ENCODE peak calls at places on chromosomes 5 and 9, in eight cellular contexts. One of them, this sample, is unnamed.

GRCh38 chr9:6759114-6759977 is 1.6 kb downstream of the KDM4C start:
- DNase-seq in neural progenitor cell: no peak
- DNase-seq in GM06990: no peak
- DNase-seq in left ventricle myocardium inferior: no peak
- DNase-seq in NCI-H2171 treated with DMSO at 0.1 percent for 48 hours: peak
- DNase-seq in thyroid gland: peak
- DNase-seq in activated naive CD8-positive, alpha-beta T cell treated with anti-CD3 and anti-CD28 coated beads, Interleukin-2, amount 50 U/mL, for 24 hours: peak
- DNase-seq in activated CD8-positive, alpha-beta memory T cell treated with anti-CD3 and anti-CD28 coated beads for 24 hours: peak
- DNase-seq in this sample: no peak

GRCh38 chr5:10199700-10200099 is 50.0 kb downstream of the ATPSCKMT start:
- DNase-seq in neural progenitor cell: no peak
- DNase-seq in GM06990: no peak
- DNase-seq in left ventricle myocardium inferior: no peak
- DNase-seq in NCI-H2171 treated with DMSO at 0.1 percent for 48 hours: peak
- DNase-seq in thyroid gland: no peak
- DNase-seq in activated naive CD8-positive, alpha-beta T cell treated with anti-CD3 and anti-CD28 coated beads, Interleukin-2, amount 50 U/mL, for 24 hours: no peak
- DNase-seq in activated CD8-positive, alpha-beta memory T cell treated with anti-CD3 and anti-CD28 coated beads for 24 hours: no peak
- DNase-seq in this sample: no peak

GRCh38 chr5:1853531-1853930 is 29.2 kb downstream of the IRX4 start:
- DNase-seq in neural progenitor cell: no peak
- DNase-seq in GM06990: no peak
- DNase-seq in left ventricle myocardium inferior: no peak
- DNase-seq in NCI-H2171 treated with DMSO at 0.1 percent for 48 hours: no peak
- DNase-seq in thyroid gland: no peak
- DNase-seq in activated naive CD8-positive, alpha-beta T cell treated with anti-CD3 and anti-CD28 coated beads, Interleukin-2, amount 50 U/mL, for 24 hours: no peak
- DNase-seq in activated CD8-positive, alpha-beta memory T cell treated with anti-CD3 and anti-CD28 coated beads for 24 hours: no peak
- DNase-seq in this sample: no peak

GRCh38 chr5:96288845-96289185 is 144.2 kb downstream of the PCSK1 start:
- DNase-seq in neural progenitor cell: no peak
- DNase-seq in GM06990: no peak
- DNase-seq in left ventricle myocardium inferior: no peak
- DNase-seq in NCI-H2171 treated with DMSO at 0.1 percent for 48 hours: no peak
- DNase-seq in thyroid gland: no peak
- DNase-seq in activated naive CD8-positive, alpha-beta T cell treated with anti-CD3 and anti-CD28 coated beads, Interleukin-2, amount 50 U/mL, for 24 hours: no peak
- DNase-seq in activated CD8-positive, alpha-beta memory T cell treated with anti-CD3 and anti-CD28 coated beads for 24 hours: no peak
- DNase-seq in this sample: no peak

GRCh38 chr9:96186601-96187011 is 115.4 kb downstream of the HSD17B3 start:
- DNase-seq in neural progenitor cell: peak
- DNase-seq in GM06990: no peak
- DNase-seq in left ventricle myocardium inferior: no peak
- DNase-seq in NCI-H2171 treated with DMSO at 0.1 percent for 48 hours: no peak
- DNase-seq in thyroid gland: peak
- DNase-seq in activated naive CD8-positive, alpha-beta T cell treated with anti-CD3 and anti-CD28 coated beads, Interleukin-2, amount 50 U/mL, for 24 hours: no peak
- DNase-seq in activated CD8-positive, alpha-beta memory T cell treated with anti-CD3 and anti-CD28 coated beads for 24 hours: no peak
- DNase-seq in this sample: peak

GRCh38 chr9:10045598-10045997 is 567.2 kb downstream of the PTPRD start:
- DNase-seq in neural progenitor cell: no peak
- DNase-seq in GM06990: no peak
- DNase-seq in left ventricle myocardium inferior: no peak
- DNase-seq in NCI-H2171 treated with DMSO at 0.1 percent for 48 hours: peak
- DNase-seq in thyroid gland: no peak
- DNase-seq in activated naive CD8-positive, alpha-beta T cell treated with anti-CD3 and anti-CD28 coated beads, Interleukin-2, amount 50 U/mL, for 24 hours: no peak
- DNase-seq in activated CD8-positive, alpha-beta memory T cell treated with anti-CD3 and anti-CD28 coated beads for 24 hours: no peak
- DNase-seq in this sample: no peak

GRCh38 chr9:114677418-114677817 is 4.6 kb downstream of the TEX48 start:
- DNase-seq in neural progenitor cell: no peak
- DNase-seq in GM06990: no peak
- DNase-seq in left ventricle myocardium inferior: no peak
- DNase-seq in NCI-H2171 treated with DMSO at 0.1 percent for 48 hours: peak
- DNase-seq in thyroid gland: peak
- DNase-seq in activated naive CD8-positive, alpha-beta T cell treated with anti-CD3 and anti-CD28 coated beads, Interleukin-2, amount 50 U/mL, for 24 hours: no peak
- DNase-seq in activated CD8-positive, alpha-beta memory T cell treated with anti-CD3 and anti-CD28 coated beads for 24 hours: no peak
- DNase-seq in this sample: no peak

GRCh38 chr5:78009937-78010527 is 233.9 kb upstream of the TBCA start:
- DNase-seq in neural progenitor cell: no peak
- DNase-seq in GM06990: no peak
- DNase-seq in left ventricle myocardium inferior: no peak
- DNase-seq in NCI-H2171 treated with DMSO at 0.1 percent for 48 hours: no peak
- DNase-seq in thyroid gland: no peak
- DNase-seq in activated naive CD8-positive, alpha-beta T cell treated with anti-CD3 and anti-CD28 coated beads, Interleukin-2, amount 50 U/mL, for 24 hours: no peak
- DNase-seq in activated CD8-positive, alpha-beta memory T cell treated with anti-CD3 and anti-CD28 coated beads for 24 hours: no peak
- DNase-seq in this sample: no peak

GRCh38 chr5:34598177-34598794 is 57.8 kb upstream of the RAI14 start:
- DNase-seq in neural progenitor cell: no peak
- DNase-seq in GM06990: no peak
- DNase-seq in left ventricle myocardium inferior: no peak
- DNase-seq in NCI-H2171 treated with DMSO at 0.1 percent for 48 hours: no peak
- DNase-seq in thyroid gland: no peak
- DNase-seq in activated naive CD8-positive, alpha-beta T cell treated with anti-CD3 and anti-CD28 coated beads, Interleukin-2, amount 50 U/mL, for 24 hours: no peak
- DNase-seq in activated CD8-positive, alpha-beta memory T cell treated with anti-CD3 and anti-CD28 coated beads for 24 hours: no peak
- DNase-seq in this sample: no peak

GRCh38 chr9:92715488-92716231 is 45.7 kb upstream of the IPPK start:
- DNase-seq in neural progenitor cell: no peak
- DNase-seq in GM06990: no peak
- DNase-seq in left ventricle myocardium inferior: peak
- DNase-seq in NCI-H2171 treated with DMSO at 0.1 percent for 48 hours: no peak
- DNase-seq in thyroid gland: no peak
- DNase-seq in activated naive CD8-positive, alpha-beta T cell treated with anti-CD3 and anti-CD28 coated beads, Interleukin-2, amount 50 U/mL, for 24 hours: no peak
- DNase-seq in activated CD8-positive, alpha-beta memory T cell treated with anti-CD3 and anti-CD28 coated beads for 24 hours: no peak
- DNase-seq in this sample: peak

GRCh38 chr9:131739988-131740648 is at the start of gene RAPGEF1:
- DNase-seq in neural progenitor cell: peak
- DNase-seq in GM06990: peak
- DNase-seq in left ventricle myocardium inferior: peak
- DNase-seq in NCI-H2171 treated with DMSO at 0.1 percent for 48 hours: peak
- DNase-seq in thyroid gland: peak
- DNase-seq in activated naive CD8-positive, alpha-beta T cell treated with anti-CD3 and anti-CD28 coated beads, Interleukin-2, amount 50 U/mL, for 24 hours: peak
- DNase-seq in activated CD8-positive, alpha-beta memory T cell treated with anti-CD3 and anti-CD28 coated beads for 24 hours: peak
- DNase-seq in this sample: peak

GRCh38 chr5:38953426-38953825 is 107.6 kb downstream of the OSMR start:
- DNase-seq in neural progenitor cell: no peak
- DNase-seq in GM06990: no peak
- DNase-seq in left ventricle myocardium inferior: no peak
- DNase-seq in NCI-H2171 treated with DMSO at 0.1 percent for 48 hours: no peak
- DNase-seq in thyroid gland: no peak
- DNase-seq in activated naive CD8-positive, alpha-beta T cell treated with anti-CD3 and anti-CD28 coated beads, Interleukin-2, amount 50 U/mL, for 24 hours: no peak
- DNase-seq in activated CD8-positive, alpha-beta memory T cell treated with anti-CD3 and anti-CD28 coated beads for 24 hours: no peak
- DNase-seq in this sample: no peak

GRCh38 chr5:130954336-130954735 is 210.7 kb downstream of the HINT1 start:
- DNase-seq in neural progenitor cell: no peak
- DNase-seq in GM06990: no peak
- DNase-seq in left ventricle myocardium inferior: no peak
- DNase-seq in NCI-H2171 treated with DMSO at 0.1 percent for 48 hours: no peak
- DNase-seq in thyroid gland: no peak
- DNase-seq in activated naive CD8-positive, alpha-beta T cell treated with anti-CD3 and anti-CD28 coated beads, Interleukin-2, amount 50 U/mL, for 24 hours: no peak
- DNase-seq in activated CD8-positive, alpha-beta memory T cell treated with anti-CD3 and anti-CD28 coated beads for 24 hours: no peak
- DNase-seq in this sample: no peak

GRCh38 chr9:27785714-27786100 is 212.4 kb upstream of the C9orf72 start:
- DNase-seq in neural progenitor cell: no peak
- DNase-seq in GM06990: no peak
- DNase-seq in left ventricle myocardium inferior: no peak
- DNase-seq in NCI-H2171 treated with DMSO at 0.1 percent for 48 hours: no peak
- DNase-seq in thyroid gland: no peak
- DNase-seq in activated naive CD8-positive, alpha-beta T cell treated with anti-CD3 and anti-CD28 coated beads, Interleukin-2, amount 50 U/mL, for 24 hours: no peak
- DNase-seq in activated CD8-positive, alpha-beta memory T cell treated with anti-CD3 and anti-CD28 coated beads for 24 hours: no peak
- DNase-seq in this sample: no peak

GRCh38 chr5:102807878-102808502 is 52.9 kb downstream of the PAM start:
- DNase-seq in neural progenitor cell: peak
- DNase-seq in GM06990: no peak
- DNase-seq in left ventricle myocardium inferior: no peak
- DNase-seq in NCI-H2171 treated with DMSO at 0.1 percent for 48 hours: peak
- DNase-seq in thyroid gland: no peak
- DNase-seq in activated naive CD8-positive, alpha-beta T cell treated with anti-CD3 and anti-CD28 coated beads, Interleukin-2, amount 50 U/mL, for 24 hours: no peak
- DNase-seq in activated CD8-positive, alpha-beta memory T cell treated with anti-CD3 and anti-CD28 coated beads for 24 hours: no peak
- DNase-seq in this sample: no peak

GRCh38 chr9:33092634-33093033 is 16.2 kb upstream of the SMU1 start:
- DNase-seq in neural progenitor cell: no peak
- DNase-seq in GM06990: no peak
- DNase-seq in left ventricle myocardium inferior: no peak
- DNase-seq in NCI-H2171 treated with DMSO at 0.1 percent for 48 hours: no peak
- DNase-seq in thyroid gland: no peak
- DNase-seq in activated naive CD8-positive, alpha-beta T cell treated with anti-CD3 and anti-CD28 coated beads, Interleukin-2, amount 50 U/mL, for 24 hours: no peak
- DNase-seq in activated CD8-positive, alpha-beta memory T cell treated with anti-CD3 and anti-CD28 coated beads for 24 hours: no peak
- DNase-seq in this sample: no peak

GRCh38 chr9:110599468-110599867 is 19.9 kb upstream of the SVEP1 start:
- DNase-seq in neural progenitor cell: no peak
- DNase-seq in GM06990: no peak
- DNase-seq in left ventricle myocardium inferior: no peak
- DNase-seq in NCI-H2171 treated with DMSO at 0.1 percent for 48 hours: no peak
- DNase-seq in thyroid gland: no peak
- DNase-seq in activated naive CD8-positive, alpha-beta T cell treated with anti-CD3 and anti-CD28 coated beads, Interleukin-2, amount 50 U/mL, for 24 hours: no peak
- DNase-seq in activated CD8-positive, alpha-beta memory T cell treated with anti-CD3 and anti-CD28 coated beads for 24 hours: no peak
- DNase-seq in this sample: no peak

GRCh38 chr9:69292078-69292477 is 32.9 kb upstream of the ENTREP1 start:
- DNase-seq in neural progenitor cell: no peak
- DNase-seq in GM06990: no peak
- DNase-seq in left ventricle myocardium inferior: no peak
- DNase-seq in NCI-H2171 treated with DMSO at 0.1 percent for 48 hours: no peak
- DNase-seq in thyroid gland: no peak
- DNase-seq in activated naive CD8-positive, alpha-beta T cell treated with anti-CD3 and anti-CD28 coated beads, Interleukin-2, amount 50 U/mL, for 24 hours: no peak
- DNase-seq in activated CD8-positive, alpha-beta memory T cell treated with anti-CD3 and anti-CD28 coated beads for 24 hours: no peak
- DNase-seq in this sample: no peak

GRCh38 chr5:174229640-174230350 is 184.3 kb downstream of the NSG2 start:
- DNase-seq in neural progenitor cell: no peak
- DNase-seq in GM06990: no peak
- DNase-seq in left ventricle myocardium inferior: no peak
- DNase-seq in NCI-H2171 treated with DMSO at 0.1 percent for 48 hours: no peak
- DNase-seq in thyroid gland: no peak
- DNase-seq in activated naive CD8-positive, alpha-beta T cell treated with anti-CD3 and anti-CD28 coated beads, Interleukin-2, amount 50 U/mL, for 24 hours: no peak
- DNase-seq in activated CD8-positive, alpha-beta memory T cell treated with anti-CD3 and anti-CD28 coated beads for 24 hours: no peak
- DNase-seq in this sample: no peak

GRCh38 chr9:134476256-134476941 is 150.1 kb downstream of the RXRA start:
- DNase-seq in neural progenitor cell: no peak
- DNase-seq in GM06990: no peak
- DNase-seq in left ventricle myocardium inferior: no peak
- DNase-seq in NCI-H2171 treated with DMSO at 0.1 percent for 48 hours: no peak
- DNase-seq in thyroid gland: no peak
- DNase-seq in activated naive CD8-positive, alpha-beta T cell treated with anti-CD3 and anti-CD28 coated beads, Interleukin-2, amount 50 U/mL, for 24 hours: no peak
- DNase-seq in activated CD8-positive, alpha-beta memory T cell treated with anti-CD3 and anti-CD28 coated beads for 24 hours: no peak
- DNase-seq in this sample: no peak

GRCh38 chr9:97809666-97810344 is 43.2 kb upstream of the FOXE1 start:
- DNase-seq in neural progenitor cell: peak
- DNase-seq in GM06990: no peak
- DNase-seq in left ventricle myocardium inferior: no peak
- DNase-seq in NCI-H2171 treated with DMSO at 0.1 percent for 48 hours: no peak
- DNase-seq in thyroid gland: no peak
- DNase-seq in activated naive CD8-positive, alpha-beta T cell treated with anti-CD3 and anti-CD28 coated beads, Interleukin-2, amount 50 U/mL, for 24 hours: no peak
- DNase-seq in activated CD8-positive, alpha-beta memory T cell treated with anti-CD3 and anti-CD28 coated beads for 24 hours: no peak
- DNase-seq in this sample: no peak

GRCh38 chr9:136022731-136023400 is 61.7 kb upstream of the UBAC1 start:
- DNase-seq in neural progenitor cell: no peak
- DNase-seq in GM06990: no peak
- DNase-seq in left ventricle myocardium inferior: peak
- DNase-seq in NCI-H2171 treated with DMSO at 0.1 percent for 48 hours: no peak
- DNase-seq in thyroid gland: no peak
- DNase-seq in activated naive CD8-positive, alpha-beta T cell treated with anti-CD3 and anti-CD28 coated beads, Interleukin-2, amount 50 U/mL, for 24 hours: no peak
- DNase-seq in activated CD8-positive, alpha-beta memory T cell treated with anti-CD3 and anti-CD28 coated beads for 24 hours: no peak
- DNase-seq in this sample: no peak

GRCh38 chr5:23257656-23258055 is 249.8 kb upstream of the PRDM9 start:
- DNase-seq in neural progenitor cell: no peak
- DNase-seq in GM06990: no peak
- DNase-seq in left ventricle myocardium inferior: no peak
- DNase-seq in NCI-H2171 treated with DMSO at 0.1 percent for 48 hours: peak
- DNase-seq in thyroid gland: no peak
- DNase-seq in activated naive CD8-positive, alpha-beta T cell treated with anti-CD3 and anti-CD28 coated beads, Interleukin-2, amount 50 U/mL, for 24 hours: no peak
- DNase-seq in activated CD8-positive, alpha-beta memory T cell treated with anti-CD3 and anti-CD28 coated beads for 24 hours: no peak
- DNase-seq in this sample: no peak

GRCh38 chr5:82163459-82164108 is 114.6 kb downstream of the RPS23 start:
- DNase-seq in neural progenitor cell: no peak
- DNase-seq in GM06990: no peak
- DNase-seq in left ventricle myocardium inferior: no peak
- DNase-seq in NCI-H2171 treated with DMSO at 0.1 percent for 48 hours: no peak
- DNase-seq in thyroid gland: no peak
- DNase-seq in activated naive CD8-positive, alpha-beta T cell treated with anti-CD3 and anti-CD28 coated beads, Interleukin-2, amount 50 U/mL, for 24 hours: no peak
- DNase-seq in activated CD8-positive, alpha-beta memory T cell treated with anti-CD3 and anti-CD28 coated beads for 24 hours: no peak
- DNase-seq in this sample: no peak

GRCh38 chr5:57033103-57033502 is 81.2 kb upstream of the MIER3 start:
- DNase-seq in neural progenitor cell: no peak
- DNase-seq in GM06990: no peak
- DNase-seq in left ventricle myocardium inferior: no peak
- DNase-seq in NCI-H2171 treated with DMSO at 0.1 percent for 48 hours: no peak
- DNase-seq in thyroid gland: no peak
- DNase-seq in activated naive CD8-positive, alpha-beta T cell treated with anti-CD3 and anti-CD28 coated beads, Interleukin-2, amount 50 U/mL, for 24 hours: no peak
- DNase-seq in activated CD8-positive, alpha-beta memory T cell treated with anti-CD3 and anti-CD28 coated beads for 24 hours: no peak
- DNase-seq in this sample: no peak

GRCh38 chr5:143562935-143563334 is 159.4 kb upstream of the NR3C1 start:
- DNase-seq in neural progenitor cell: no peak
- DNase-seq in GM06990: no peak
- DNase-seq in left ventricle myocardium inferior: no peak
- DNase-seq in NCI-H2171 treated with DMSO at 0.1 percent for 48 hours: no peak
- DNase-seq in thyroid gland: no peak
- DNase-seq in activated naive CD8-positive, alpha-beta T cell treated with anti-CD3 and anti-CD28 coated beads, Interleukin-2, amount 50 U/mL, for 24 hours: no peak
- DNase-seq in activated CD8-positive, alpha-beta memory T cell treated with anti-CD3 and anti-CD28 coated beads for 24 hours: no peak
- DNase-seq in this sample: peak